ENCODE peak calls at places on chromosomes 6 and 20, in five cellular contexts. Q is astrocyte of the spinal cord, G is Calu3, B is HL-60, H is fibroblast of mammary gland. Y is an unnamed sample.

GRCh38 chr20:10784337-10785183 is 110.8 kb upstream of the JAG1 start:
- DNase-seq in B (no peak), G (no peak), Q (no peak), H (no peak), Y (no peak)

GRCh38 chr6:30730611-30731435 is 10.7 kb downstream of the TUBB start:
- DNase-seq in Q (no peak), B (peak; percentile 91), H (peak; percentile 41), G (peak; percentile 95), Y (no peak)

GRCh38 chr20:13644010-13644409 is 5.3 kb upstream of the TASP1 start:
- DNase-seq in G (peak; percentile 37), H (peak; percentile 20), Q (peak; percentile 34), B (no peak), Y (peak; percentile 76)

GRCh38 chr6:164453835-164454234 is 855.6 kb downstream of the C6orf118 start:
- DNase-seq in B (no peak), H (no peak), G (no peak), Q (no peak), Y (no peak)

GRCh38 chr6:42030585-42031506 is 19.5 kb upstream of the TAF8 start:
- DNase-seq in H (no peak), B (peak; percentile 72), G (no peak), Q (peak; percentile 26), Y (no peak)

GRCh38 chr20:43963872-43964791 is 49.5 kb downstream of the TOX2 start:
- DNase-seq in H (peak; percentile 91), Q (peak; percentile 72), G (no peak), B (peak; percentile 86), Y (no peak)

GRCh38 chr20:37733416-37733815 is 39.6 kb downstream of the CTNNBL1 start:
- DNase-seq in H (no peak), Q (no peak), B (no peak), G (no peak), Y (no peak)

GRCh38 chr20:12098411-12098810 is 180.7 kb downstream of the BTBD3 start:
- DNase-seq in B (no peak), H (no peak), G (no peak), Q (no peak), Y (no peak)

GRCh38 chr6:77290798-77291197 is 172.5 kb downstream of the HTR1B start:
- DNase-seq in Q (no peak), G (no peak), B (no peak), H (no peak), Y (no peak)

GRCh38 chr20:39289316-39289715 is 327.2 kb downstream of the DHX35 start:
- DNase-seq in H (no peak), G (peak; percentile 13), Q (no peak), B (no peak), Y (peak; percentile 54)

GRCh38 chr6:112337209-112337638 is 9.9 kb upstream of the RFPL4B start:
- DNase-seq in G (peak; percentile 51), Q (peak; percentile 81), H (peak; percentile 88), B (no peak), Y (peak; percentile 84)

GRCh38 chr20:40695214-40695613 is 6.2 kb upstream of the MAFB start:
- DNase-seq in Q (no peak), G (no peak), H (no peak), B (no peak), Y (no peak)

GRCh38 chr20:61037498-61037897 is 214.6 kb upstream of the CDH4 start:
- DNase-seq in G (no peak), Q (no peak), H (no peak), B (no peak), Y (no peak)

GRCh38 chr20:63149531-63150207 is 66.3 kb downstream of the YTHDF1 start:
- DNase-seq in B (no peak), H (no peak), Q (no peak), G (no peak), Y (no peak)

GRCh38 chr20:2314759-2315439 is 19.1 kb downstream of the TGM3 start:
- DNase-seq in Q (peak; percentile 76), B (peak; percentile 88), H (peak; percentile 96), G (no peak), Y (no peak)

GRCh38 chr6:130019796-130020105 is 1.4 kb downstream of the L3MBTL3 start:
- DNase-seq in B (no peak), Q (no peak), H (no peak), G (no peak), Y (no peak)

GRCh38 chr6:153043719-153044118 is 41.2 kb upstream of the MTRF1L start:
- DNase-seq in G (no peak), B (no peak), Q (no peak), H (no peak), Y (no peak)

GRCh38 chr20:40414843-40415615 is 274.0 kb downstream of the MAFB start:
- DNase-seq in B (no peak), Q (no peak), G (peak; percentile 6), H (no peak), Y (no peak)

GRCh38 chr20:53708129-53708968 is 114.7 kb upstream of the ZNF217 start:
- DNase-seq in Q (peak; percentile 91), B (peak; percentile 49), H (peak; percentile 64), G (no peak), Y (no peak)

GRCh38 chr6:7258231-7258763 is 54.7 kb downstream of the SSR1 start:
- DNase-seq in B (no peak), G (no peak), Q (no peak), H (no peak), Y (no peak)

GRCh38 chr6:2943564-2943955 is 27.8 kb downstream of the SERPINB6 start:
- DNase-seq in G (no peak), B (no peak), H (no peak), Q (no peak), Y (no peak)

GRCh38 chr20:51611625-51611890 is 69.0 kb upstream of the NFATC2 start:
- DNase-seq in Q (no peak), H (no peak), B (no peak), G (no peak), Y (no peak)

GRCh38 chr6:81624443-81624842 is 128.0 kb downstream of the TENT5A start:
- DNase-seq in G (no peak), Q (no peak), B (no peak), H (no peak), Y (no peak)

GRCh38 chr20:35768731-35769664 is 2.8 kb upstream of the PHF20 start:
- DNase-seq in Q (peak; percentile 96), G (peak; percentile 84), H (peak; percentile 99), B (peak; percentile 67), Y (peak; percentile 98)

GRCh38 chr6:15595461-15596173 is 67.2 kb downstream of the DTNBP1 start:
- DNase-seq in G (no peak), H (peak; percentile 64), Q (no peak), B (peak; percentile 59), Y (no peak)